ENCODE peak calls at places on chromosomes 3 and 15, in seven cellular contexts. B is HCT116, U is WTC11, Z is astrocyte, L is IMR-90, H is ascending aorta, W is body of pancreas. Q is an unnamed sample.

GRCh38 chr3:17070560-17070959 is 185.8 kb downstream of the PLCL2 start:
- DNase-seq in L (peak), B (no peak), Z (no peak), U (peak), W (peak), H (no peak), Q (no peak)

GRCh38 chr15:89971592-89971997 is 29.5 kb upstream of the ZNF710 start:
- DNase-seq in B (peak), W (peak), H (no peak), U (peak), L (peak), Z (peak), Q (no peak)

GRCh38 chr3:176916777-176917176 is 280.5 kb downstream of the TBL1XR1 start:
- DNase-seq in U (peak), W (peak), Z (no peak), H (no peak), L (no peak), B (peak), Q (no peak)

GRCh38 chr3:194487289-194488006 is 646 bp upstream of the ATP13A3 start:
- DNase-seq in W (peak), H (no peak), U (peak), Z (no peak), L (no peak), B (no peak), Q (peak)

GRCh38 chr3:189978753-189979152 is 141.9 kb downstream of the P3H2 start:
- DNase-seq in L (no peak), W (no peak), B (no peak), U (no peak), Z (peak), H (no peak), Q (no peak)

GRCh38 chr3:48711727-48712126 is 5.3 kb downstream of the IP6K2 start:
- DNase-seq in L (no peak), H (no peak), W (no peak), Z (no peak), U (no peak), B (no peak), Q (no peak)

GRCh38 chr15:73518876-73519594 is 76.1 kb downstream of the REC114 start:
- DNase-seq in L (no peak), Z (no peak), W (no peak), B (no peak), U (no peak), H (no peak), Q (no peak)

GRCh38 chr15:41934843-41935242 is 37.5 kb downstream of the EHD4 start:
- DNase-seq in Z (no peak), B (no peak), L (no peak), U (no peak), H (no peak), W (no peak), Q (no peak)

GRCh38 chr15:101013769-101014223 is 94.6 kb downstream of the LRRK1 start:
- DNase-seq in W (no peak), Z (no peak), H (no peak), L (no peak), U (no peak), B (no peak), Q (peak)

GRCh38 chr15:78272776-78273175 is 8.4 kb downstream of the DNAJA4 start:
- DNase-seq in W (no peak), L (no peak), H (no peak), B (no peak), Z (no peak), U (no peak), Q (no peak)

GRCh38 chr15:100020181-100020580 is 286.9 kb upstream of the LYSMD4 start:
- DNase-seq in H (no peak), L (no peak), B (no peak), U (peak), W (no peak), Z (no peak), Q (peak)

GRCh38 chr3:158659454-158660237 is 12.8 kb downstream of the LXN start:
- DNase-seq in B (peak), W (peak), Z (peak), L (peak), U (peak), H (no peak), Q (peak)

GRCh38 chr3:39056151-39056550 is 4.3 kb downstream of the WDR48 start:
- DNase-seq in W (no peak), U (no peak), L (no peak), Z (peak), H (no peak), B (no peak), Q (no peak)

GRCh38 chr3:31193871-31194270 is 299.4 kb upstream of the GADL1 start:
- DNase-seq in U (no peak), L (peak), Z (peak), B (no peak), H (no peak), W (no peak), Q (no peak)

GRCh38 chr3:112489674-112490479 is 9.4 kb downstream of the BTLA start:
- DNase-seq in L (no peak), U (no peak), W (no peak), B (no peak), Z (no peak), H (no peak), Q (no peak)

GRCh38 chr3:129747982-129748381 is 141.5 kb upstream of the PLXND1 start:
- DNase-seq in U (no peak), B (no peak), Z (no peak), L (no peak), W (no peak), H (no peak), Q (no peak)

GRCh38 chr3:138938877-138939562 is 7.9 kb downstream of the FOXL2 start:
- DNase-seq in U (peak), H (no peak), L (no peak), Z (no peak), B (no peak), W (no peak), Q (no peak)

GRCh38 chr15:63447277-63447676 is 57.1 kb upstream of the USP3 start:
- DNase-seq in W (no peak), H (no peak), B (no peak), Z (no peak), L (no peak), U (no peak), Q (no peak)

GRCh38 chr3:114571363-114571762 is 277.5 kb downstream of the TIGIT start:
- DNase-seq in H (no peak), Z (no peak), L (no peak), W (no peak), U (no peak), B (no peak), Q (no peak)
- TF ChIP-seq CTCF in H (no peak), Z (no peak), L (no peak), W (no peak), U (no peak), B (no peak), Q (no peak)

DNA sequence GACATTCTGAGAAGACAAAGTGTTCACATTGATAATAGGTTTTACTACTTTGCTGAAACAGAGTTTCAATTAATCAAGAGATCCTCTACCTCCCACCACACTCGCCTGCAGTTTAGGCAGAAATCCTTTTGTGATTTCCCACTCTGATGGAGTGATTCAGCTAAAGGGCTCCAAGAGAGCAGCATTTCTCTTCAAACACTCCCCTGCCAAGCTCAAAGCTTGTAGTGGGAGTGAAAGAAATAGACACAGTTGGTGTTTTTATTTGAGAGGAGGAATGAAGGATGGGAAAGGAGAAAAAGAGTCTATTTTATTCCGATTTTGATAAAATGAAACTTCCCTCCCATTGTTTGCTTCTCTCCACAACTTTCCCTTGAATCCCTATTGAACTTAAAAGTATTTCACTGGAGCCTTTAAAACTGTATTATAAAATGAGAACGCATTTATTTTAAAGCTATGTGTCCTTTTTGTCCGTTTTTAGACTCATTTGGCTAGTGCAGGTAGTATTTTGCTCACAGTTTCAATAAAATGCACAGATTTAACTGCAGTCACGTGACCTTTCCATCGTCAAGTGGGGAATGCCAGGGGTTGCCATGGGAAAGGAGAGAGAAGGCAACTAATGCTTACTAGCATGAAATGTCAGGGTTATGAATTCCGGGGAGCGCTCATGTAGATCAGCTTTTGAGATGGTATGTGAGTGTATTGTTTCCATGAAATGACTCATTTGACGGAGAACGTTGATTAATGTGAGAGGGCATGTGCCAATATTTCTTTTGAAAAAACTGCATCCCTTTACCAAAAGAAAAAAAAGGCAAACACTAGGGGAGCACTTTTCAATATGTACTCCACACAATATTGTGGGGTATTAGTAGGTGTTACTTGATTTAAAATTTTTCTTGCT is 7.7 kb upstream of the OSBPL11 start:
- DNase-seq in B (peak), L (peak), U (no peak), Z (peak), W (no peak), H (no peak), Q (peak)
- TF ChIP-seq CTCF in B (peak), L (no peak), U (no peak), Z (peak), W (no peak), H (no peak), Q (no peak)

GRCh38 chr15:32042269-32042996 is 12.1 kb downstream of the CHRNA7 start:
- DNase-seq in Z (no peak), W (peak), B (peak), L (no peak), U (no peak), H (no peak), Q (no peak)
- TF ChIP-seq CTCF in Z (no peak), W (peak), B (no peak), L (no peak), U (no peak), H (no peak), Q (no peak)

GRCh38 chr3:186464424-186465093 is 79.6 kb downstream of the CRYGS start:
- DNase-seq in B (no peak), U (no peak), L (no peak), W (no peak), H (no peak), Z (no peak), Q (no peak)
- TF ChIP-seq CTCF in B (no peak), U (peak), L (no peak), W (no peak), H (no peak), Z (no peak), Q (no peak)